ENCODE peak calls at places on chromosomes 5 and 9, in six cellular contexts. Y is BE2C, E is A549, V is NB4, R is bronchial epithelial cell, Z is foreskin keratinocyte. O is an unnamed sample.

GRCh38 chr5:35131723-35132122 is 84.0 kb upstream of the AGXT2 start:
- DNase-seq in V (no peak), E (no peak), Z (no peak), Y (no peak), R (no peak), O (no peak)

GRCh38 chr5:81286059-81286617 is 15.2 kb upstream of the ZCCHC9 start:
- DNase-seq in Z (no peak), R (peak), E (peak), Y (no peak), V (no peak), O (no peak)

GRCh38 chr9:73074176-73074708 is 77.4 kb upstream of the ANXA1 start:
- DNase-seq in E (peak), Y (no peak), Z (no peak), V (no peak), R (no peak), O (no peak)

GRCh38 chr9:126517751-126518261 is 95.9 kb upstream of the LMX1B start:
- DNase-seq in Z (no peak), E (no peak), Y (no peak), V (no peak), R (no peak), O (no peak)

GRCh38 chr5:110590187-110590586 is 136.3 kb downstream of the TMEM232 start:
- DNase-seq in R (peak), V (peak), E (peak), Z (peak), Y (no peak), O (peak)

GRCh38 chr5:32276173-32276853 is 36.4 kb downstream of the MTMR12 start:
- DNase-seq in Y (no peak), R (peak), Z (peak), E (peak), V (peak), O (peak)

GRCh38 chr5:119271758-119272730 is 83.8 kb upstream of the TNFAIP8 start:
- DNase-seq in R (no peak), Z (no peak), V (peak), E (no peak), Y (no peak), O (no peak)

GRCh38 chr5:84017704-84018240 is 297.1 kb upstream of the HAPLN1 start:
- DNase-seq in Y (no peak), R (no peak), Z (no peak), V (no peak), E (no peak), O (no peak)

GRCh38 chr5:33080287-33080686 is 360.5 kb upstream of the TARS1 start:
- DNase-seq in R (no peak), Y (no peak), V (no peak), E (no peak), Z (no peak), O (no peak)

GRCh38 chr9:132201139-132201538 is 39.3 kb downstream of the NTNG2 start:
- DNase-seq in Y (no peak), Z (no peak), R (no peak), E (no peak), V (no peak), O (no peak)

GRCh38 chr9:81601639-81602623 is 87.4 kb downstream of the TLE1 start:
- DNase-seq in Z (peak), E (peak), V (no peak), R (peak), Y (no peak), O (peak)

GRCh38 chr9:99169982-99170761 is 51.6 kb downstream of the ALG2 start:
- DNase-seq in E (no peak), R (no peak), V (no peak), Z (no peak), Y (peak), O (no peak)
- TF ChIP-seq CTCF in E (no peak), R (no peak), V (no peak), Z (no peak), Y (peak), O (no peak)

DNA sequence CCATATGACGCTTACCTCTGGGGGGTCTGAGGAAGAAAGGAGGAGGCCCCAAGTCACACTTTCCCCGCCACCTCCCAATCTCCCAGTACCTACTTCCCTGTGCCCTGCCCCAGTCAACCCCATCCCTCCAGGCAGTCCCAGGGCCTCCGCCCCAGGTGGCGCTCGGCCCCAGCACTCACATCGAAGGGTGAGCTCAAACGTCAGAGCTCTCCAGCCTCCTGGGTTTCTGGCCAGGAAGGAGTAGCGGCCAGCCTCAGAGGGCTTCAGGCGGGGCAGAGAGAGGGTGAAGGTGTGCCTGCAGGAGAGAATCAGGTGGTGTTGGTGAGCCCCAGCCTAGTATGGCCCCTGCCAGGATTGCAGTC is 16.1 kb downstream of the CSF1R start:
- DNase-seq in V (no peak), Z (no peak), Y (no peak), E (no peak), R (no peak), O (no peak)
- TF ChIP-seq CTCF in V (no peak), Z (no peak), Y (no peak), E (no peak), R (no peak), O (no peak)

DNA sequence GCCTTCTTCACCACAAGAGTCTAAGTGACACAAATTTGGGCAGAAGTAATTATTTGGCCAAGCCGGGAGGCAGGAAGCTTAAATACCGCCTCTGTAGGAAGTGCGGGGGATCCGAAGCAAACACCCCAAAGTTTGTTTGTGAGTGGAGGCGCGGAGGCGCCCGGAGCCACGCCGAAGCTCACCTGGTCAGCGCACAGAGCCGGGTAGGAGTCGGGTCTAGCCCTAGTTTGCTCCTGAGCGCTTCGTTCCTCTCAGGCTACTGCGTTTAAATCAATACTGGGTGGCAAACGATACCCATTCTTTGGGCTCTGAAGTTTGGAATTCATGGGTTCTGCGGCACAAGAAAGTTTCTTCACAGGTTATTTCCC is 858 bp downstream of the MCC start:
- DNase-seq in V (no peak), R (peak), Z (peak), Y (peak), E (peak), O (peak)
- TF ChIP-seq CTCF in V (no peak), R (no peak), Z (no peak), Y (peak), E (no peak), O (no peak)

DNA sequence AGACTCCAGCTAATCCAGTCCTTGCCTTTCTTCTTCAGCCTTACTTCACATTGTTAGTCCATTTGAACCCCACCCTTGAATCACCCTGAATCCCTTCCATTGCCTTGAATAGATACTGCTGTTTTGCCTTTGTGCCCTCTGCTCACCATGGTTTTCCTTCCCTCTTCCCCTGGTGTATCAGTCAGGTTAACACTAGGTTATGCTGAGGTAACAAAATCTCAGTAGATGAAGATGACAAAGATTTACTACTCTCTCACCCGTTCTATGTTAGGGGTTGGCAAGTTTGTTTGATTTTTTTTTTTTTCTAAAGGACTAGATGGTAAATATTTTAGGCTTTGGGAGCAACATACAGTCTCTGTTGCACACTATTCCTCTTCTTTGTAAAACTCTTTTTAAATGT is 3.3 kb upstream of the VLDLR start:
- DNase-seq in E (no peak), Y (no peak), R (no peak), Z (no peak), V (no peak), O (no peak)
- TF ChIP-seq CTCF in E (no peak), Y (no peak), R (no peak), Z (no peak), V (no peak), O (no peak)

O was measured in mammary epithelial cell.